ENCODE peak calls at places on chromosomes 3 and 15, in six cellular contexts. B is B cell, G is H9, F is GF-D8, H is C1 segment of cervical spinal cord, X is EL. J is an unnamed sample.
A peak's percentile ranks its signal among the peaks of the same experiment; 100 is the strongest.

GRCh38 chr15:40256642-40257235 is 17.9 kb downstream of the PAK6 start:
- DNase-seq in B (no peak), G (no peak), F (no peak), H (no peak), X (peak; percentile 53), J (no peak)

GRCh38 chr3:182738583-182739514 is 54.5 kb upstream of the ATP11B start:
- DNase-seq in B (no peak), G (no peak), F (no peak), H (no peak), X (no peak), J (no peak)

GRCh38 chr3:101017048-101017447 is 23.8 kb upstream of the ABI3BP start:
- DNase-seq in B (no peak), G (no peak), F (no peak), H (no peak), X (peak; percentile 32), J (no peak)

GRCh38 chr3:62557450-62557849 is 184.1 kb upstream of the FEZF2 start:
- DNase-seq in B (no peak), G (no peak), F (no peak), H (no peak), X (no peak), J (no peak)

GRCh38 chr3:137460944-137461343 is 303.2 kb upstream of the SOX14 start:
- DNase-seq in B (no peak), G (no peak), F (no peak), H (no peak), X (no peak), J (no peak)

GRCh38 chr15:99307735-99308134 is 56.5 kb downstream of the LRRC28 start:
- DNase-seq in B (no peak), G (no peak), F (no peak), H (no peak), X (no peak), J (no peak)

GRCh38 chr3:158685151-158685550 is 12.7 kb upstream of the LXN start:
- DNase-seq in B (no peak), G (no peak), F (no peak), H (no peak), X (peak; percentile 28), J (no peak)

GRCh38 chr3:38490288-38490860 is 5.8 kb upstream of the EXOG start:
- DNase-seq in B (no peak), G (no peak), F (no peak), H (no peak), X (no peak), J (no peak)

GRCh38 chr3:129684270-129684669 is 77.8 kb upstream of the PLXND1 start:
- DNase-seq in B (no peak), G (no peak), F (no peak), H (no peak), X (no peak), J (no peak)

GRCh38 chr15:71811752-71812735 is 1.7 kb downstream of the NR2E3 start:
- DNase-seq in B (no peak), G (no peak), F (no peak), H (no peak), X (no peak), J (no peak)

GRCh38 chr3:177802151-177802900 is 605.0 kb upstream of the TBL1XR1 start:
- DNase-seq in B (no peak), G (no peak), F (no peak), H (no peak), X (peak; percentile 56), J (no peak)